ENCODE peak calls at places on chromosomes 5 and 9, in seven cellular contexts. One of them, this sample, is unnamed.

GRCh38 chr9:87771251-87772006 is 45.5 kb downstream of the CTSL start:
- DNase-seq in NCI-H2081: no peak
- DNase-seq in Daoy: no peak
- DNase-seq in activated naive CD8-positive, alpha-beta T cell treated with anti-CD3 and anti-CD28 coated beads, Interleukin-2, amount 50 U/mL, for 16 hours: no peak
- DNase-seq in stimulated activated CD4-positive, alpha-beta T cell treated with anti-CD3 and anti-CD28 coated beads, Interleukin-4, amount 100 ng/mL, for 24 hours: no peak
- DNase-seq in hypothalamus: no peak
- DNase-seq in cardiac fibroblast: no peak
- DNase-seq in this sample: no peak

GRCh38 chr5:135689506-135689905 is 110.7 kb upstream of the CXCL14 start:
- DNase-seq in stimulated activated CD4-positive, alpha-beta T cell treated with anti-CD3 and anti-CD28 coated beads, Interleukin-4, amount 100 ng/mL, for 24 hours: no peak
- DNase-seq in NCI-H2081: no peak
- DNase-seq in activated naive CD8-positive, alpha-beta T cell treated with anti-CD3 and anti-CD28 coated beads, Interleukin-2, amount 50 U/mL, for 16 hours: no peak
- DNase-seq in cardiac fibroblast: no peak
- DNase-seq in Daoy: no peak
- DNase-seq in hypothalamus: no peak
- DNase-seq in this sample: no peak

GRCh38 chr5:133610489-133611356 is 1.6 kb downstream of the FSTL4 start:
- DNase-seq in activated naive CD8-positive, alpha-beta T cell treated with anti-CD3 and anti-CD28 coated beads, Interleukin-2, amount 50 U/mL, for 16 hours: no peak
- DNase-seq in Daoy: peak
- DNase-seq in cardiac fibroblast: peak
- DNase-seq in stimulated activated CD4-positive, alpha-beta T cell treated with anti-CD3 and anti-CD28 coated beads, Interleukin-4, amount 100 ng/mL, for 24 hours: peak
- DNase-seq in NCI-H2081: peak
- DNase-seq in hypothalamus: no peak
- DNase-seq in this sample: no peak

GRCh38 chr5:137199966-137200365 is 299.2 kb downstream of the SPOCK1 start:
- DNase-seq in activated naive CD8-positive, alpha-beta T cell treated with anti-CD3 and anti-CD28 coated beads, Interleukin-2, amount 50 U/mL, for 16 hours: no peak
- DNase-seq in cardiac fibroblast: peak
- DNase-seq in Daoy: peak
- DNase-seq in hypothalamus: no peak
- DNase-seq in NCI-H2081: no peak
- DNase-seq in stimulated activated CD4-positive, alpha-beta T cell treated with anti-CD3 and anti-CD28 coated beads, Interleukin-4, amount 100 ng/mL, for 24 hours: no peak
- DNase-seq in this sample: no peak

GRCh38 chr5:177600458-177601018 is 606 bp downstream of the B4GALT7 start:
- DNase-seq in activated naive CD8-positive, alpha-beta T cell treated with anti-CD3 and anti-CD28 coated beads, Interleukin-2, amount 50 U/mL, for 16 hours: no peak
- DNase-seq in cardiac fibroblast: peak
- DNase-seq in NCI-H2081: no peak
- DNase-seq in Daoy: peak
- DNase-seq in stimulated activated CD4-positive, alpha-beta T cell treated with anti-CD3 and anti-CD28 coated beads, Interleukin-4, amount 100 ng/mL, for 24 hours: no peak
- DNase-seq in hypothalamus: no peak
- DNase-seq in this sample: no peak

GRCh38 chr9:36827593-36827992 is 206.5 kb downstream of the PAX5 start:
- DNase-seq in cardiac fibroblast: no peak
- DNase-seq in stimulated activated CD4-positive, alpha-beta T cell treated with anti-CD3 and anti-CD28 coated beads, Interleukin-4, amount 100 ng/mL, for 24 hours: no peak
- DNase-seq in Daoy: no peak
- DNase-seq in activated naive CD8-positive, alpha-beta T cell treated with anti-CD3 and anti-CD28 coated beads, Interleukin-2, amount 50 U/mL, for 16 hours: no peak
- DNase-seq in NCI-H2081: no peak
- DNase-seq in hypothalamus: no peak
- DNase-seq in this sample: no peak

GRCh38 chr5:88678780-88679491 is 204.0 kb downstream of the MEF2C start:
- DNase-seq in activated naive CD8-positive, alpha-beta T cell treated with anti-CD3 and anti-CD28 coated beads, Interleukin-2, amount 50 U/mL, for 16 hours: no peak
- DNase-seq in hypothalamus: no peak
- DNase-seq in Daoy: no peak
- DNase-seq in NCI-H2081: no peak
- DNase-seq in cardiac fibroblast: no peak
- DNase-seq in stimulated activated CD4-positive, alpha-beta T cell treated with anti-CD3 and anti-CD28 coated beads, Interleukin-4, amount 100 ng/mL, for 24 hours: no peak
- DNase-seq in this sample: no peak

GRCh38 chr5:23352437-23352836 is 155.0 kb upstream of the PRDM9 start:
- DNase-seq in stimulated activated CD4-positive, alpha-beta T cell treated with anti-CD3 and anti-CD28 coated beads, Interleukin-4, amount 100 ng/mL, for 24 hours: no peak
- DNase-seq in cardiac fibroblast: peak
- DNase-seq in Daoy: peak
- DNase-seq in NCI-H2081: peak
- DNase-seq in hypothalamus: no peak
- DNase-seq in activated naive CD8-positive, alpha-beta T cell treated with anti-CD3 and anti-CD28 coated beads, Interleukin-2, amount 50 U/mL, for 16 hours: no peak
- DNase-seq in this sample: no peak

GRCh38 chr5:91018712-91019371 is 364.3 kb downstream of the ARRDC3 start:
- DNase-seq in NCI-H2081: no peak
- DNase-seq in cardiac fibroblast: no peak
- DNase-seq in Daoy: no peak
- DNase-seq in activated naive CD8-positive, alpha-beta T cell treated with anti-CD3 and anti-CD28 coated beads, Interleukin-2, amount 50 U/mL, for 16 hours: no peak
- DNase-seq in hypothalamus: no peak
- DNase-seq in stimulated activated CD4-positive, alpha-beta T cell treated with anti-CD3 and anti-CD28 coated beads, Interleukin-4, amount 100 ng/mL, for 24 hours: no peak
- DNase-seq in this sample: no peak

GRCh38 chr5:32193591-32193990 is 19.5 kb upstream of the GOLPH3 start:
- DNase-seq in NCI-H2081: peak
- DNase-seq in stimulated activated CD4-positive, alpha-beta T cell treated with anti-CD3 and anti-CD28 coated beads, Interleukin-4, amount 100 ng/mL, for 24 hours: no peak
- DNase-seq in Daoy: peak
- DNase-seq in activated naive CD8-positive, alpha-beta T cell treated with anti-CD3 and anti-CD28 coated beads, Interleukin-2, amount 50 U/mL, for 16 hours: no peak
- DNase-seq in cardiac fibroblast: peak
- DNase-seq in hypothalamus: no peak
- DNase-seq in this sample: no peak

GRCh38 chr5:149326611-149327010 is 18.7 kb upstream of the GRPEL2 start:
- DNase-seq in hypothalamus: no peak
- DNase-seq in activated naive CD8-positive, alpha-beta T cell treated with anti-CD3 and anti-CD28 coated beads, Interleukin-2, amount 50 U/mL, for 16 hours: no peak
- DNase-seq in NCI-H2081: no peak
- DNase-seq in cardiac fibroblast: no peak
- DNase-seq in Daoy: no peak
- DNase-seq in stimulated activated CD4-positive, alpha-beta T cell treated with anti-CD3 and anti-CD28 coated beads, Interleukin-4, amount 100 ng/mL, for 24 hours: no peak
- DNase-seq in this sample: no peak

GRCh38 chr5:95859327-95860060 is 37.0 kb upstream of the GLRX start:
- DNase-seq in stimulated activated CD4-positive, alpha-beta T cell treated with anti-CD3 and anti-CD28 coated beads, Interleukin-4, amount 100 ng/mL, for 24 hours: no peak
- DNase-seq in activated naive CD8-positive, alpha-beta T cell treated with anti-CD3 and anti-CD28 coated beads, Interleukin-2, amount 50 U/mL, for 16 hours: no peak
- DNase-seq in Daoy: peak
- DNase-seq in cardiac fibroblast: peak
- DNase-seq in hypothalamus: no peak
- DNase-seq in NCI-H2081: no peak
- DNase-seq in this sample: no peak

GRCh38 chr5:88405783-88406182 is 137.1 kb upstream of the TMEM161B start:
- DNase-seq in activated naive CD8-positive, alpha-beta T cell treated with anti-CD3 and anti-CD28 coated beads, Interleukin-2, amount 50 U/mL, for 16 hours: no peak
- DNase-seq in Daoy: no peak
- DNase-seq in NCI-H2081: no peak
- DNase-seq in hypothalamus: no peak
- DNase-seq in stimulated activated CD4-positive, alpha-beta T cell treated with anti-CD3 and anti-CD28 coated beads, Interleukin-4, amount 100 ng/mL, for 24 hours: no peak
- DNase-seq in cardiac fibroblast: no peak
- DNase-seq in this sample: no peak

GRCh38 chr5:6510132-6510531 is 61.5 kb downstream of the UBE2QL1 start:
- DNase-seq in activated naive CD8-positive, alpha-beta T cell treated with anti-CD3 and anti-CD28 coated beads, Interleukin-2, amount 50 U/mL, for 16 hours: no peak
- DNase-seq in cardiac fibroblast: no peak
- DNase-seq in hypothalamus: no peak
- DNase-seq in Daoy: no peak
- DNase-seq in stimulated activated CD4-positive, alpha-beta T cell treated with anti-CD3 and anti-CD28 coated beads, Interleukin-4, amount 100 ng/mL, for 24 hours: no peak
- DNase-seq in NCI-H2081: no peak
- DNase-seq in this sample: no peak

GRCh38 chr5:1297243-1297642 is 2.4 kb upstream of the TERT start:
- DNase-seq in stimulated activated CD4-positive, alpha-beta T cell treated with anti-CD3 and anti-CD28 coated beads, Interleukin-4, amount 100 ng/mL, for 24 hours: no peak
- DNase-seq in NCI-H2081: no peak
- DNase-seq in hypothalamus: no peak
- DNase-seq in activated naive CD8-positive, alpha-beta T cell treated with anti-CD3 and anti-CD28 coated beads, Interleukin-2, amount 50 U/mL, for 16 hours: no peak
- DNase-seq in Daoy: no peak
- DNase-seq in cardiac fibroblast: no peak
- DNase-seq in this sample: no peak

GRCh38 chr9:105507096-105507495 is 50.8 kb upstream of the FKTN start:
- DNase-seq in Daoy: no peak
- DNase-seq in stimulated activated CD4-positive, alpha-beta T cell treated with anti-CD3 and anti-CD28 coated beads, Interleukin-4, amount 100 ng/mL, for 24 hours: no peak
- DNase-seq in NCI-H2081: no peak
- DNase-seq in hypothalamus: no peak
- DNase-seq in cardiac fibroblast: no peak
- DNase-seq in activated naive CD8-positive, alpha-beta T cell treated with anti-CD3 and anti-CD28 coated beads, Interleukin-2, amount 50 U/mL, for 16 hours: no peak
- DNase-seq in this sample: no peak

GRCh38 chr5:140011297-140011802 is 31.7 kb downstream of the NRG2 start:
- DNase-seq in Daoy: peak
- DNase-seq in cardiac fibroblast: no peak
- DNase-seq in hypothalamus: no peak
- DNase-seq in stimulated activated CD4-positive, alpha-beta T cell treated with anti-CD3 and anti-CD28 coated beads, Interleukin-4, amount 100 ng/mL, for 24 hours: no peak
- DNase-seq in activated naive CD8-positive, alpha-beta T cell treated with anti-CD3 and anti-CD28 coated beads, Interleukin-2, amount 50 U/mL, for 16 hours: no peak
- DNase-seq in NCI-H2081: no peak
- DNase-seq in this sample: no peak

GRCh38 chr5:156707750-156708149 is 142.3 kb upstream of the PPP1R2B start:
- DNase-seq in activated naive CD8-positive, alpha-beta T cell treated with anti-CD3 and anti-CD28 coated beads, Interleukin-2, amount 50 U/mL, for 16 hours: no peak
- DNase-seq in hypothalamus: no peak
- DNase-seq in NCI-H2081: no peak
- DNase-seq in cardiac fibroblast: no peak
- DNase-seq in Daoy: no peak
- DNase-seq in stimulated activated CD4-positive, alpha-beta T cell treated with anti-CD3 and anti-CD28 coated beads, Interleukin-4, amount 100 ng/mL, for 24 hours: no peak
- DNase-seq in this sample: no peak

GRCh38 chr5:60445427-60445826 is 254.5 kb downstream of the DEPDC1B start:
- DNase-seq in cardiac fibroblast: no peak
- DNase-seq in NCI-H2081: no peak
- DNase-seq in hypothalamus: no peak
- DNase-seq in Daoy: no peak
- DNase-seq in activated naive CD8-positive, alpha-beta T cell treated with anti-CD3 and anti-CD28 coated beads, Interleukin-2, amount 50 U/mL, for 16 hours: no peak
- DNase-seq in stimulated activated CD4-positive, alpha-beta T cell treated with anti-CD3 and anti-CD28 coated beads, Interleukin-4, amount 100 ng/mL, for 24 hours: no peak
- DNase-seq in this sample: no peak

GRCh38 chr9:76570820-76571219 is 111.8 kb downstream of the GCNT1 start:
- DNase-seq in cardiac fibroblast: no peak
- DNase-seq in NCI-H2081: no peak
- DNase-seq in stimulated activated CD4-positive, alpha-beta T cell treated with anti-CD3 and anti-CD28 coated beads, Interleukin-4, amount 100 ng/mL, for 24 hours: no peak
- DNase-seq in Daoy: no peak
- DNase-seq in activated naive CD8-positive, alpha-beta T cell treated with anti-CD3 and anti-CD28 coated beads, Interleukin-2, amount 50 U/mL, for 16 hours: no peak
- DNase-seq in hypothalamus: no peak
- DNase-seq in this sample: no peak

GRCh38 chr5:141476132-141476909 is 555 bp downstream of the PCDHGC3 start:
- DNase-seq in hypothalamus: no peak
- DNase-seq in stimulated activated CD4-positive, alpha-beta T cell treated with anti-CD3 and anti-CD28 coated beads, Interleukin-4, amount 100 ng/mL, for 24 hours: no peak
- DNase-seq in Daoy: peak
- DNase-seq in cardiac fibroblast: peak
- DNase-seq in NCI-H2081: peak
- DNase-seq in activated naive CD8-positive, alpha-beta T cell treated with anti-CD3 and anti-CD28 coated beads, Interleukin-2, amount 50 U/mL, for 16 hours: no peak
- DNase-seq in this sample: no peak

GRCh38 chr5:81819556-81820314 is 68.8 kb upstream of the SSBP2 start:
- DNase-seq in cardiac fibroblast: peak
- DNase-seq in NCI-H2081: no peak
- DNase-seq in activated naive CD8-positive, alpha-beta T cell treated with anti-CD3 and anti-CD28 coated beads, Interleukin-2, amount 50 U/mL, for 16 hours: no peak
- DNase-seq in stimulated activated CD4-positive, alpha-beta T cell treated with anti-CD3 and anti-CD28 coated beads, Interleukin-4, amount 100 ng/mL, for 24 hours: no peak
- DNase-seq in Daoy: no peak
- DNase-seq in hypothalamus: no peak
- DNase-seq in this sample: no peak

GRCh38 chr5:43304520-43304919 is 8.7 kb downstream of the HMGCS1 start:
- DNase-seq in Daoy: no peak
- DNase-seq in NCI-H2081: no peak
- DNase-seq in hypothalamus: no peak
- DNase-seq in cardiac fibroblast: peak
- DNase-seq in stimulated activated CD4-positive, alpha-beta T cell treated with anti-CD3 and anti-CD28 coated beads, Interleukin-4, amount 100 ng/mL, for 24 hours: no peak
- DNase-seq in activated naive CD8-positive, alpha-beta T cell treated with anti-CD3 and anti-CD28 coated beads, Interleukin-2, amount 50 U/mL, for 16 hours: no peak
- DNase-seq in this sample: no peak

GRCh38 chr9:121246821-121247511 is 21.0 kb upstream of the GSN start:
- DNase-seq in cardiac fibroblast: peak
- DNase-seq in activated naive CD8-positive, alpha-beta T cell treated with anti-CD3 and anti-CD28 coated beads, Interleukin-2, amount 50 U/mL, for 16 hours: no peak
- DNase-seq in Daoy: peak
- DNase-seq in NCI-H2081: no peak
- DNase-seq in hypothalamus: no peak
- DNase-seq in stimulated activated CD4-positive, alpha-beta T cell treated with anti-CD3 and anti-CD28 coated beads, Interleukin-4, amount 100 ng/mL, for 24 hours: no peak
- DNase-seq in this sample: no peak

GRCh38 chr5:156402387-156402921 is 75.5 kb downstream of the SGCD start:
- DNase-seq in Daoy: peak
- DNase-seq in hypothalamus: no peak
- DNase-seq in activated naive CD8-positive, alpha-beta T cell treated with anti-CD3 and anti-CD28 coated beads, Interleukin-2, amount 50 U/mL, for 16 hours: no peak
- DNase-seq in stimulated activated CD4-positive, alpha-beta T cell treated with anti-CD3 and anti-CD28 coated beads, Interleukin-4, amount 100 ng/mL, for 24 hours: peak
- DNase-seq in NCI-H2081: no peak
- DNase-seq in cardiac fibroblast: no peak
- DNase-seq in this sample: peak

GRCh38 chr9:111621895-111622480 is 9.1 kb upstream of the DNAJC25 start:
- DNase-seq in Daoy: peak
- DNase-seq in hypothalamus: peak
- DNase-seq in cardiac fibroblast: peak
- DNase-seq in stimulated activated CD4-positive, alpha-beta T cell treated with anti-CD3 and anti-CD28 coated beads, Interleukin-4, amount 100 ng/mL, for 24 hours: peak
- DNase-seq in NCI-H2081: no peak
- DNase-seq in activated naive CD8-positive, alpha-beta T cell treated with anti-CD3 and anti-CD28 coated beads, Interleukin-2, amount 50 U/mL, for 16 hours: no peak
- DNase-seq in this sample: no peak

GRCh38 chr5:107378218-107378899 is 292.4 kb downstream of the EFNA5 start:
- DNase-seq in hypothalamus: no peak
- DNase-seq in activated naive CD8-positive, alpha-beta T cell treated with anti-CD3 and anti-CD28 coated beads, Interleukin-2, amount 50 U/mL, for 16 hours: no peak
- DNase-seq in Daoy: no peak
- DNase-seq in stimulated activated CD4-positive, alpha-beta T cell treated with anti-CD3 and anti-CD28 coated beads, Interleukin-4, amount 100 ng/mL, for 24 hours: no peak
- DNase-seq in cardiac fibroblast: no peak
- DNase-seq in NCI-H2081: no peak
- DNase-seq in this sample: no peak

GRCh38 chr9:70832487-70832886 is 288.9 kb downstream of the TRPM3 start:
- DNase-seq in NCI-H2081: no peak
- DNase-seq in stimulated activated CD4-positive, alpha-beta T cell treated with anti-CD3 and anti-CD28 coated beads, Interleukin-4, amount 100 ng/mL, for 24 hours: no peak
- DNase-seq in cardiac fibroblast: peak
- DNase-seq in Daoy: peak
- DNase-seq in hypothalamus: no peak
- DNase-seq in activated naive CD8-positive, alpha-beta T cell treated with anti-CD3 and anti-CD28 coated beads, Interleukin-2, amount 50 U/mL, for 16 hours: no peak
- DNase-seq in this sample: no peak

GRCh38 chr5:66849803-66850202 is 253.6 kb downstream of the MAST4 start:
- DNase-seq in cardiac fibroblast: peak
- DNase-seq in NCI-H2081: no peak
- DNase-seq in Daoy: peak
- DNase-seq in hypothalamus: no peak
- DNase-seq in activated naive CD8-positive, alpha-beta T cell treated with anti-CD3 and anti-CD28 coated beads, Interleukin-2, amount 50 U/mL, for 16 hours: no peak
- DNase-seq in stimulated activated CD4-positive, alpha-beta T cell treated with anti-CD3 and anti-CD28 coated beads, Interleukin-4, amount 100 ng/mL, for 24 hours: no peak
- DNase-seq in this sample: no peak

GRCh38 chr5:162240734-162241133 is 173.2 kb downstream of the GABRG2 start:
- DNase-seq in Daoy: no peak
- DNase-seq in cardiac fibroblast: no peak
- DNase-seq in activated naive CD8-positive, alpha-beta T cell treated with anti-CD3 and anti-CD28 coated beads, Interleukin-2, amount 50 U/mL, for 16 hours: no peak
- DNase-seq in hypothalamus: no peak
- DNase-seq in NCI-H2081: no peak
- DNase-seq in stimulated activated CD4-positive, alpha-beta T cell treated with anti-CD3 and anti-CD28 coated beads, Interleukin-4, amount 100 ng/mL, for 24 hours: no peak
- DNase-seq in this sample: no peak

GRCh38 chr5:159161361-159162214 is 47.8 kb downstream of the RNF145 start:
- DNase-seq in stimulated activated CD4-positive, alpha-beta T cell treated with anti-CD3 and anti-CD28 coated beads, Interleukin-4, amount 100 ng/mL, for 24 hours: no peak
- DNase-seq in hypothalamus: no peak
- DNase-seq in cardiac fibroblast: no peak
- DNase-seq in NCI-H2081: no peak
- DNase-seq in activated naive CD8-positive, alpha-beta T cell treated with anti-CD3 and anti-CD28 coated beads, Interleukin-2, amount 50 U/mL, for 16 hours: no peak
- DNase-seq in Daoy: no peak
- DNase-seq in this sample: no peak

GRCh38 chr5:119878712-119879111 is 249.4 kb downstream of the FAM170A start:
- DNase-seq in NCI-H2081: no peak
- DNase-seq in activated naive CD8-positive, alpha-beta T cell treated with anti-CD3 and anti-CD28 coated beads, Interleukin-2, amount 50 U/mL, for 16 hours: no peak
- DNase-seq in hypothalamus: no peak
- DNase-seq in Daoy: no peak
- DNase-seq in cardiac fibroblast: no peak
- DNase-seq in stimulated activated CD4-positive, alpha-beta T cell treated with anti-CD3 and anti-CD28 coated beads, Interleukin-4, amount 100 ng/mL, for 24 hours: no peak
- DNase-seq in this sample: no peak

GRCh38 chr9:95815153-95815552 is 60.3 kb upstream of the ERCC6L2 start:
- DNase-seq in NCI-H2081: no peak
- DNase-seq in stimulated activated CD4-positive, alpha-beta T cell treated with anti-CD3 and anti-CD28 coated beads, Interleukin-4, amount 100 ng/mL, for 24 hours: no peak
- DNase-seq in Daoy: peak
- DNase-seq in activated naive CD8-positive, alpha-beta T cell treated with anti-CD3 and anti-CD28 coated beads, Interleukin-2, amount 50 U/mL, for 16 hours: no peak
- DNase-seq in cardiac fibroblast: peak
- DNase-seq in hypothalamus: no peak
- DNase-seq in this sample: no peak

GRCh38 chr5:103034662-103035392 is 85.1 kb downstream of the GIN1 start:
- DNase-seq in hypothalamus: no peak
- DNase-seq in Daoy: no peak
- DNase-seq in NCI-H2081: no peak
- DNase-seq in activated naive CD8-positive, alpha-beta T cell treated with anti-CD3 and anti-CD28 coated beads, Interleukin-2, amount 50 U/mL, for 16 hours: no peak
- DNase-seq in stimulated activated CD4-positive, alpha-beta T cell treated with anti-CD3 and anti-CD28 coated beads, Interleukin-4, amount 100 ng/mL, for 24 hours: no peak
- DNase-seq in cardiac fibroblast: no peak
- DNase-seq in this sample: no peak

GRCh38 chr9:110521211-110521610 is 58.3 kb downstream of the SVEP1 start:
- DNase-seq in stimulated activated CD4-positive, alpha-beta T cell treated with anti-CD3 and anti-CD28 coated beads, Interleukin-4, amount 100 ng/mL, for 24 hours: no peak
- DNase-seq in activated naive CD8-positive, alpha-beta T cell treated with anti-CD3 and anti-CD28 coated beads, Interleukin-2, amount 50 U/mL, for 16 hours: no peak
- DNase-seq in NCI-H2081: no peak
- DNase-seq in cardiac fibroblast: no peak
- DNase-seq in hypothalamus: no peak
- DNase-seq in Daoy: no peak
- DNase-seq in this sample: no peak